ENCODE peak calls at places on chromosomes 12 and 14, in five cellular contexts. X is WERI-Rb-1, J is body of pancreas, O is HCEC 1CT, Q is GM03348. N is an unnamed sample.
A peak's percentile ranks its signal among the peaks of the same experiment; 100 is the strongest.

GRCh38 chr12:32367381-32367780 is 32.0 kb upstream of the FGD4 start:
- DNase-seq in X (no peak), J (no peak), O (no peak), Q (no peak), N (no peak)

GRCh38 chr14:90987140-90987539 is 73.3 kb downstream of the RPS6KA5 start:
- DNase-seq in X (no peak), J (no peak), O (no peak), Q (no peak), N (no peak)

GRCh38 chr12:66059670-66060069 is 70.9 kb downstream of the LLPH start:
- DNase-seq in X (no peak), J (no peak), O (no peak), Q (no peak), N (no peak)

GRCh38 chr14:75441731-75442130 is 13.9 kb downstream of the JDP2 start:
- DNase-seq in X (no peak), J (no peak), O (no peak), Q (no peak), N (no peak)

GRCh38 chr12:1552978-1553471 is 41.4 kb downstream of the FBXL14 start:
- DNase-seq in X (no peak), J (no peak), O (peak; percentile 90), Q (peak; percentile 68), N (no peak)

GRCh38 chr12:25866586-25867378 is 91.7 kb upstream of the RASSF8 start:
- DNase-seq in X (peak; percentile 85), J (no peak), O (no peak), Q (no peak), N (no peak)

GRCh38 chr12:59626382-59626781 is 30.6 kb downstream of the SLC16A7 start:
- DNase-seq in X (no peak), J (no peak), O (peak; percentile 39), Q (no peak), N (no peak)

GRCh38 chr14:99055816-99056215 is 216.2 kb downstream of the BCL11B start:
- DNase-seq in X (no peak), J (no peak), O (no peak), Q (no peak), N (no peak)

GRCh38 chr14:50667491-50668007 is 557 bp downstream of the SAV1 start:
- DNase-seq in X (peak; percentile 41), J (peak; percentile 58), O (no peak), Q (peak; percentile 5), N (no peak)

GRCh38 chr12:121803861-121804416 is at the start of gene SETD1B:
- DNase-seq in X (peak; percentile 47), J (peak; percentile 58), O (peak; percentile 78), Q (peak; percentile 58), N (peak; percentile 73)

GRCh38 chr14:35742032-35742371 is 67.1 kb downstream of the RALGAPA1 start:
- DNase-seq in X (no peak), J (no peak), O (no peak), Q (no peak), N (no peak)

GRCh38 chr14:27318769-27319280 is 721.0 kb upstream of the NOVA1 start:
- DNase-seq in X (no peak), J (no peak), O (no peak), Q (no peak), N (no peak)

GRCh38 chr12:31850268-31850667 is 108.9 kb upstream of the RESF1 start:
- DNase-seq in X (no peak), J (no peak), O (no peak), Q (no peak), N (no peak)

GRCh38 chr14:73295198-73295796 is 58.0 kb downstream of the PAPLN start:
- DNase-seq in X (no peak), J (no peak), O (peak; percentile 16), Q (peak; percentile 53), N (no peak)

GRCh38 chr12:96093543-96094196 is 58.3 kb upstream of the LTA4H start:
- DNase-seq in X (no peak), J (no peak), O (no peak), Q (no peak), N (no peak)

GRCh38 chr12:104671407-104672095 is 214.8 kb downstream of the CHST11 start:
- DNase-seq in X (no peak), J (peak; percentile 86), O (peak; percentile 79), Q (peak; percentile 84), N (peak; percentile 26)

GRCh38 chr12:102539651-102540553 is 59.5 kb upstream of the IGF1 start:
- DNase-seq in X (no peak), J (no peak), O (no peak), Q (peak; percentile 61), N (no peak)

GRCh38 chr12:82279597-82279996 is 78.6 kb downstream of the CCDC59 start:
- DNase-seq in X (no peak), J (no peak), O (no peak), Q (no peak), N (no peak)

N was measured in ovary.